ENCODE peak calls at places on chromosomes 12 and 14, in nine cellular contexts. One of them, this sample, is unnamed.
A peak's percentile ranks its signal among the peaks of the same experiment; 100 is the strongest.

GRCh38 chr14:58713677-58714076 is 75.9 kb downstream of the DACT1 start:
- DNase-seq in activated T-helper 1 cell treated with Interleukin-2 at 50 U/mL for 16 hours: no peak
- DNase-seq in lower leg skin: no peak
- DNase-seq in mesenteric fat pad: no peak
- DNase-seq in GM06990: no peak
- DNase-seq in central memory CD8-positive, alpha-beta T cell: no peak
- DNase-seq in Panc1: no peak
- DNase-seq in activated T-cell treated with anti-CD3 and anti-CD28 coated beads, Interleukin-2, amount 50 U/mL, for 72 hours: no peak
- DNase-seq in HTR-8/SVneo: no peak
- DNase-seq in this sample: no peak

GRCh38 chr14:45128963-45129629 is 5.2 kb downstream of the FKBP3 start:
- DNase-seq in activated T-helper 1 cell treated with Interleukin-2 at 50 U/mL for 16 hours: no peak
- DNase-seq in lower leg skin: no peak
- DNase-seq in mesenteric fat pad: no peak
- DNase-seq in GM06990: no peak
- DNase-seq in central memory CD8-positive, alpha-beta T cell: no peak
- DNase-seq in Panc1: no peak
- DNase-seq in activated T-cell treated with anti-CD3 and anti-CD28 coated beads, Interleukin-2, amount 50 U/mL, for 72 hours: no peak
- DNase-seq in HTR-8/SVneo: no peak
- DNase-seq in this sample: no peak

GRCh38 chr14:99177046-99177655 is 94.8 kb downstream of the BCL11B start:
- DNase-seq in activated T-helper 1 cell treated with Interleukin-2 at 50 U/mL for 16 hours: no peak
- DNase-seq in lower leg skin: peak; percentile 59
- DNase-seq in mesenteric fat pad: peak; percentile 64
- DNase-seq in GM06990: no peak
- DNase-seq in central memory CD8-positive, alpha-beta T cell: no peak
- DNase-seq in Panc1: no peak
- DNase-seq in activated T-cell treated with anti-CD3 and anti-CD28 coated beads, Interleukin-2, amount 50 U/mL, for 72 hours: no peak
- DNase-seq in HTR-8/SVneo: no peak
- DNase-seq in this sample: no peak

GRCh38 chr12:6946033-6946919 is 2.5 kb downstream of the C12orf57 start:
- DNase-seq in activated T-helper 1 cell treated with Interleukin-2 at 50 U/mL for 16 hours: peak; percentile 51
- DNase-seq in lower leg skin: peak; percentile 92
- DNase-seq in mesenteric fat pad: no peak
- DNase-seq in GM06990: peak; percentile 87
- DNase-seq in central memory CD8-positive, alpha-beta T cell: no peak
- DNase-seq in Panc1: no peak
- DNase-seq in activated T-cell treated with anti-CD3 and anti-CD28 coated beads, Interleukin-2, amount 50 U/mL, for 72 hours: peak; percentile 62
- DNase-seq in HTR-8/SVneo: no peak
- DNase-seq in this sample: no peak

GRCh38 chr12:104155711-104156555 is 17.9 kb upstream of the NFYB start:
- DNase-seq in activated T-helper 1 cell treated with Interleukin-2 at 50 U/mL for 16 hours: no peak
- DNase-seq in lower leg skin: no peak
- DNase-seq in mesenteric fat pad: no peak
- DNase-seq in GM06990: no peak
- DNase-seq in central memory CD8-positive, alpha-beta T cell: no peak
- DNase-seq in Panc1: no peak
- DNase-seq in activated T-cell treated with anti-CD3 and anti-CD28 coated beads, Interleukin-2, amount 50 U/mL, for 72 hours: no peak
- DNase-seq in HTR-8/SVneo: no peak
- DNase-seq in this sample: no peak

GRCh38 chr14:105857816-105858675 is 331.7 kb downstream of the TMEM121 start:
- DNase-seq in activated T-helper 1 cell treated with Interleukin-2 at 50 U/mL for 16 hours: no peak
- DNase-seq in lower leg skin: peak; percentile 78
- DNase-seq in mesenteric fat pad: peak; percentile 79
- DNase-seq in GM06990: no peak
- DNase-seq in central memory CD8-positive, alpha-beta T cell: peak; percentile 36
- DNase-seq in Panc1: no peak
- DNase-seq in activated T-cell treated with anti-CD3 and anti-CD28 coated beads, Interleukin-2, amount 50 U/mL, for 72 hours: no peak
- DNase-seq in HTR-8/SVneo: no peak
- DNase-seq in this sample: no peak

GRCh38 chr12:19200261-19200660 is 70.7 kb downstream of the PLEKHA5 start:
- DNase-seq in activated T-helper 1 cell treated with Interleukin-2 at 50 U/mL for 16 hours: no peak
- DNase-seq in lower leg skin: no peak
- DNase-seq in mesenteric fat pad: no peak
- DNase-seq in GM06990: no peak
- DNase-seq in central memory CD8-positive, alpha-beta T cell: no peak
- DNase-seq in Panc1: no peak
- DNase-seq in activated T-cell treated with anti-CD3 and anti-CD28 coated beads, Interleukin-2, amount 50 U/mL, for 72 hours: no peak
- DNase-seq in HTR-8/SVneo: no peak
- DNase-seq in this sample: no peak

GRCh38 chr12:113002155-113002554 is 23.8 kb downstream of the OAS2 start:
- DNase-seq in activated T-helper 1 cell treated with Interleukin-2 at 50 U/mL for 16 hours: no peak
- DNase-seq in lower leg skin: no peak
- DNase-seq in mesenteric fat pad: no peak
- DNase-seq in GM06990: no peak
- DNase-seq in central memory CD8-positive, alpha-beta T cell: no peak
- DNase-seq in Panc1: no peak
- DNase-seq in activated T-cell treated with anti-CD3 and anti-CD28 coated beads, Interleukin-2, amount 50 U/mL, for 72 hours: no peak
- DNase-seq in HTR-8/SVneo: no peak
- DNase-seq in this sample: no peak

GRCh38 chr14:33799705-33800269 is 151.1 kb downstream of the EGLN3 start:
- DNase-seq in activated T-helper 1 cell treated with Interleukin-2 at 50 U/mL for 16 hours: no peak
- DNase-seq in lower leg skin: no peak
- DNase-seq in mesenteric fat pad: no peak
- DNase-seq in GM06990: no peak
- DNase-seq in central memory CD8-positive, alpha-beta T cell: no peak
- DNase-seq in Panc1: no peak
- DNase-seq in activated T-cell treated with anti-CD3 and anti-CD28 coated beads, Interleukin-2, amount 50 U/mL, for 72 hours: no peak
- DNase-seq in HTR-8/SVneo: no peak
- DNase-seq in this sample: no peak

GRCh38 chr12:132488127-132489077 is 1.5 kb upstream of the FBRSL1 start:
- DNase-seq in activated T-helper 1 cell treated with Interleukin-2 at 50 U/mL for 16 hours: peak; percentile 41
- DNase-seq in lower leg skin: no peak
- DNase-seq in mesenteric fat pad: no peak
- DNase-seq in GM06990: no peak
- DNase-seq in central memory CD8-positive, alpha-beta T cell: no peak
- DNase-seq in Panc1: no peak
- DNase-seq in activated T-cell treated with anti-CD3 and anti-CD28 coated beads, Interleukin-2, amount 50 U/mL, for 72 hours: no peak
- DNase-seq in HTR-8/SVneo: no peak
- DNase-seq in this sample: no peak

GRCh38 chr14:100440758-100441203 is 117.6 kb downstream of the SLC25A47 start:
- DNase-seq in activated T-helper 1 cell treated with Interleukin-2 at 50 U/mL for 16 hours: no peak
- DNase-seq in lower leg skin: peak; percentile 32
- DNase-seq in mesenteric fat pad: peak; percentile 72
- DNase-seq in GM06990: no peak
- DNase-seq in central memory CD8-positive, alpha-beta T cell: no peak
- DNase-seq in Panc1: no peak
- DNase-seq in activated T-cell treated with anti-CD3 and anti-CD28 coated beads, Interleukin-2, amount 50 U/mL, for 72 hours: no peak
- DNase-seq in HTR-8/SVneo: no peak
- DNase-seq in this sample: no peak

GRCh38 chr12:22656376-22656775 is 31.4 kb downstream of the ETNK1 start:
- DNase-seq in activated T-helper 1 cell treated with Interleukin-2 at 50 U/mL for 16 hours: no peak
- DNase-seq in lower leg skin: no peak
- DNase-seq in mesenteric fat pad: no peak
- DNase-seq in GM06990: no peak
- DNase-seq in central memory CD8-positive, alpha-beta T cell: no peak
- DNase-seq in Panc1: no peak
- DNase-seq in activated T-cell treated with anti-CD3 and anti-CD28 coated beads, Interleukin-2, amount 50 U/mL, for 72 hours: no peak
- DNase-seq in HTR-8/SVneo: no peak
- DNase-seq in this sample: no peak

GRCh38 chr12:96208346-96208745 is 14.2 kb downstream of the ELK3 start:
- DNase-seq in activated T-helper 1 cell treated with Interleukin-2 at 50 U/mL for 16 hours: no peak
- DNase-seq in lower leg skin: no peak
- DNase-seq in mesenteric fat pad: no peak
- DNase-seq in GM06990: no peak
- DNase-seq in central memory CD8-positive, alpha-beta T cell: no peak
- DNase-seq in Panc1: no peak
- DNase-seq in activated T-cell treated with anti-CD3 and anti-CD28 coated beads, Interleukin-2, amount 50 U/mL, for 72 hours: no peak
- DNase-seq in HTR-8/SVneo: no peak
- DNase-seq in this sample: no peak

GRCh38 chr14:32307881-32308582 is 21.1 kb upstream of the AKAP6 start:
- DNase-seq in activated T-helper 1 cell treated with Interleukin-2 at 50 U/mL for 16 hours: no peak
- DNase-seq in lower leg skin: no peak
- DNase-seq in mesenteric fat pad: no peak
- DNase-seq in GM06990: no peak
- DNase-seq in central memory CD8-positive, alpha-beta T cell: no peak
- DNase-seq in Panc1: no peak
- DNase-seq in activated T-cell treated with anti-CD3 and anti-CD28 coated beads, Interleukin-2, amount 50 U/mL, for 72 hours: no peak
- DNase-seq in HTR-8/SVneo: no peak
- DNase-seq in this sample: no peak

GRCh38 chr12:108312885-108313203 is 26.3 kb downstream of the CMKLR1 start:
- DNase-seq in activated T-helper 1 cell treated with Interleukin-2 at 50 U/mL for 16 hours: no peak
- DNase-seq in lower leg skin: no peak
- DNase-seq in mesenteric fat pad: no peak
- DNase-seq in GM06990: no peak
- DNase-seq in central memory CD8-positive, alpha-beta T cell: no peak
- DNase-seq in Panc1: no peak
- DNase-seq in activated T-cell treated with anti-CD3 and anti-CD28 coated beads, Interleukin-2, amount 50 U/mL, for 72 hours: no peak
- DNase-seq in HTR-8/SVneo: peak; percentile 21
- DNase-seq in this sample: peak; percentile 21

GRCh38 chr12:65324056-65324455 is 45.6 kb downstream of the MSRB3 start:
- DNase-seq in activated T-helper 1 cell treated with Interleukin-2 at 50 U/mL for 16 hours: no peak
- DNase-seq in lower leg skin: no peak
- DNase-seq in mesenteric fat pad: no peak
- DNase-seq in GM06990: no peak
- DNase-seq in central memory CD8-positive, alpha-beta T cell: no peak
- DNase-seq in Panc1: no peak
- DNase-seq in activated T-cell treated with anti-CD3 and anti-CD28 coated beads, Interleukin-2, amount 50 U/mL, for 72 hours: no peak
- DNase-seq in HTR-8/SVneo: no peak
- DNase-seq in this sample: no peak

GRCh38 chr14:85817430-85817829 is 287.5 kb downstream of the FLRT2 start:
- DNase-seq in activated T-helper 1 cell treated with Interleukin-2 at 50 U/mL for 16 hours: no peak
- DNase-seq in lower leg skin: no peak
- DNase-seq in mesenteric fat pad: no peak
- DNase-seq in GM06990: no peak
- DNase-seq in central memory CD8-positive, alpha-beta T cell: no peak
- DNase-seq in Panc1: no peak
- DNase-seq in activated T-cell treated with anti-CD3 and anti-CD28 coated beads, Interleukin-2, amount 50 U/mL, for 72 hours: no peak
- DNase-seq in HTR-8/SVneo: no peak
- DNase-seq in this sample: no peak

GRCh38 chr12:26434299-26434915 is 239.0 kb downstream of the SSPN start:
- DNase-seq in activated T-helper 1 cell treated with Interleukin-2 at 50 U/mL for 16 hours: no peak
- DNase-seq in lower leg skin: no peak
- DNase-seq in mesenteric fat pad: no peak
- DNase-seq in GM06990: no peak
- DNase-seq in central memory CD8-positive, alpha-beta T cell: no peak
- DNase-seq in Panc1: peak; percentile 68
- DNase-seq in activated T-cell treated with anti-CD3 and anti-CD28 coated beads, Interleukin-2, amount 50 U/mL, for 72 hours: peak; percentile 6
- DNase-seq in HTR-8/SVneo: peak; percentile 64
- DNase-seq in this sample: peak; percentile 55

GRCh38 chr12:78035913-78036658 is 205.4 kb downstream of the NAV3 start:
- DNase-seq in activated T-helper 1 cell treated with Interleukin-2 at 50 U/mL for 16 hours: no peak
- DNase-seq in lower leg skin: no peak
- DNase-seq in mesenteric fat pad: no peak
- DNase-seq in GM06990: no peak
- DNase-seq in central memory CD8-positive, alpha-beta T cell: no peak
- DNase-seq in Panc1: no peak
- DNase-seq in activated T-cell treated with anti-CD3 and anti-CD28 coated beads, Interleukin-2, amount 50 U/mL, for 72 hours: no peak
- DNase-seq in HTR-8/SVneo: no peak
- DNase-seq in this sample: no peak

GRCh38 chr14:47442206-47442605 is 233.2 kb downstream of the MDGA2 start:
- DNase-seq in activated T-helper 1 cell treated with Interleukin-2 at 50 U/mL for 16 hours: no peak
- DNase-seq in lower leg skin: no peak
- DNase-seq in mesenteric fat pad: no peak
- DNase-seq in GM06990: no peak
- DNase-seq in central memory CD8-positive, alpha-beta T cell: no peak
- DNase-seq in Panc1: no peak
- DNase-seq in activated T-cell treated with anti-CD3 and anti-CD28 coated beads, Interleukin-2, amount 50 U/mL, for 72 hours: no peak
- DNase-seq in HTR-8/SVneo: peak; percentile 18
- DNase-seq in this sample: peak; percentile 61

GRCh38 chr12:12705833-12706520 is 10.0 kb upstream of the GPR19 start:
- DNase-seq in activated T-helper 1 cell treated with Interleukin-2 at 50 U/mL for 16 hours: peak; percentile 66
- DNase-seq in lower leg skin: peak; percentile 85
- DNase-seq in mesenteric fat pad: no peak
- DNase-seq in GM06990: no peak
- DNase-seq in central memory CD8-positive, alpha-beta T cell: peak; percentile 68
- DNase-seq in Panc1: no peak
- DNase-seq in activated T-cell treated with anti-CD3 and anti-CD28 coated beads, Interleukin-2, amount 50 U/mL, for 72 hours: peak; percentile 84
- DNase-seq in HTR-8/SVneo: no peak
- DNase-seq in this sample: no peak

GRCh38 chr12:111228916-111229666 is 139.8 kb downstream of the PHETA1 start:
- DNase-seq in activated T-helper 1 cell treated with Interleukin-2 at 50 U/mL for 16 hours: no peak
- DNase-seq in lower leg skin: no peak
- DNase-seq in mesenteric fat pad: no peak
- DNase-seq in GM06990: no peak
- DNase-seq in central memory CD8-positive, alpha-beta T cell: no peak
- DNase-seq in Panc1: no peak
- DNase-seq in activated T-cell treated with anti-CD3 and anti-CD28 coated beads, Interleukin-2, amount 50 U/mL, for 72 hours: no peak
- DNase-seq in HTR-8/SVneo: no peak
- DNase-seq in this sample: no peak

GRCh38 chr14:38110258-38110657 is 97.4 kb upstream of the SSTR1 start:
- DNase-seq in activated T-helper 1 cell treated with Interleukin-2 at 50 U/mL for 16 hours: no peak
- DNase-seq in lower leg skin: no peak
- DNase-seq in mesenteric fat pad: no peak
- DNase-seq in GM06990: no peak
- DNase-seq in central memory CD8-positive, alpha-beta T cell: no peak
- DNase-seq in Panc1: no peak
- DNase-seq in activated T-cell treated with anti-CD3 and anti-CD28 coated beads, Interleukin-2, amount 50 U/mL, for 72 hours: no peak
- DNase-seq in HTR-8/SVneo: no peak
- DNase-seq in this sample: no peak

GRCh38 chr14:27557445-27557844 is 959.6 kb upstream of the NOVA1 start:
- DNase-seq in activated T-helper 1 cell treated with Interleukin-2 at 50 U/mL for 16 hours: no peak
- DNase-seq in lower leg skin: no peak
- DNase-seq in mesenteric fat pad: no peak
- DNase-seq in GM06990: no peak
- DNase-seq in central memory CD8-positive, alpha-beta T cell: no peak
- DNase-seq in Panc1: no peak
- DNase-seq in activated T-cell treated with anti-CD3 and anti-CD28 coated beads, Interleukin-2, amount 50 U/mL, for 72 hours: no peak
- DNase-seq in HTR-8/SVneo: no peak
- DNase-seq in this sample: no peak

GRCh38 chr12:102564026-102564425 is 83.7 kb upstream of the IGF1 start:
- DNase-seq in activated T-helper 1 cell treated with Interleukin-2 at 50 U/mL for 16 hours: no peak
- DNase-seq in lower leg skin: no peak
- DNase-seq in mesenteric fat pad: no peak
- DNase-seq in GM06990: no peak
- DNase-seq in central memory CD8-positive, alpha-beta T cell: no peak
- DNase-seq in Panc1: no peak
- DNase-seq in activated T-cell treated with anti-CD3 and anti-CD28 coated beads, Interleukin-2, amount 50 U/mL, for 72 hours: no peak
- DNase-seq in HTR-8/SVneo: no peak
- DNase-seq in this sample: no peak

GRCh38 chr12:38639625-38640024 is 265.8 kb downstream of the CPNE8 start:
- DNase-seq in activated T-helper 1 cell treated with Interleukin-2 at 50 U/mL for 16 hours: no peak
- DNase-seq in lower leg skin: no peak
- DNase-seq in mesenteric fat pad: no peak
- DNase-seq in GM06990: no peak
- DNase-seq in central memory CD8-positive, alpha-beta T cell: no peak
- DNase-seq in Panc1: no peak
- DNase-seq in activated T-cell treated with anti-CD3 and anti-CD28 coated beads, Interleukin-2, amount 50 U/mL, for 72 hours: no peak
- DNase-seq in HTR-8/SVneo: no peak
- DNase-seq in this sample: no peak

GRCh38 chr14:73452341-73453191 is 5.8 kb downstream of the NUMB start:
- DNase-seq in activated T-helper 1 cell treated with Interleukin-2 at 50 U/mL for 16 hours: no peak
- DNase-seq in lower leg skin: no peak
- DNase-seq in mesenteric fat pad: no peak
- DNase-seq in GM06990: no peak
- DNase-seq in central memory CD8-positive, alpha-beta T cell: no peak
- DNase-seq in Panc1: no peak
- DNase-seq in activated T-cell treated with anti-CD3 and anti-CD28 coated beads, Interleukin-2, amount 50 U/mL, for 72 hours: no peak
- DNase-seq in HTR-8/SVneo: peak; percentile 85
- DNase-seq in this sample: peak; percentile 50

GRCh38 chr14:76305474-76305826 is 70.5 kb upstream of the ESRRB start:
- DNase-seq in activated T-helper 1 cell treated with Interleukin-2 at 50 U/mL for 16 hours: no peak
- DNase-seq in lower leg skin: peak; percentile 67
- DNase-seq in mesenteric fat pad: no peak
- DNase-seq in GM06990: no peak
- DNase-seq in central memory CD8-positive, alpha-beta T cell: no peak
- DNase-seq in Panc1: no peak
- DNase-seq in activated T-cell treated with anti-CD3 and anti-CD28 coated beads, Interleukin-2, amount 50 U/mL, for 72 hours: no peak
- DNase-seq in HTR-8/SVneo: no peak
- DNase-seq in this sample: no peak

GRCh38 chr14:32542507-32542906 is 213.4 kb downstream of the AKAP6 start:
- DNase-seq in activated T-helper 1 cell treated with Interleukin-2 at 50 U/mL for 16 hours: no peak
- DNase-seq in lower leg skin: no peak
- DNase-seq in mesenteric fat pad: no peak
- DNase-seq in GM06990: no peak
- DNase-seq in central memory CD8-positive, alpha-beta T cell: no peak
- DNase-seq in Panc1: no peak
- DNase-seq in activated T-cell treated with anti-CD3 and anti-CD28 coated beads, Interleukin-2, amount 50 U/mL, for 72 hours: no peak
- DNase-seq in HTR-8/SVneo: no peak
- DNase-seq in this sample: no peak

GRCh38 chr12:117671734-117672133 is 297.1 kb downstream of the KSR2 start:
- DNase-seq in activated T-helper 1 cell treated with Interleukin-2 at 50 U/mL for 16 hours: no peak
- DNase-seq in lower leg skin: no peak
- DNase-seq in mesenteric fat pad: peak; percentile 82
- DNase-seq in GM06990: no peak
- DNase-seq in central memory CD8-positive, alpha-beta T cell: no peak
- DNase-seq in Panc1: no peak
- DNase-seq in activated T-cell treated with anti-CD3 and anti-CD28 coated beads, Interleukin-2, amount 50 U/mL, for 72 hours: peak; percentile 1
- DNase-seq in HTR-8/SVneo: no peak
- DNase-seq in this sample: peak; percentile 5

GRCh38 chr14:20190596-20190995 is at the start of gene OR11G2:
- DNase-seq in activated T-helper 1 cell treated with Interleukin-2 at 50 U/mL for 16 hours: no peak
- DNase-seq in lower leg skin: no peak
- DNase-seq in mesenteric fat pad: no peak
- DNase-seq in GM06990: no peak
- DNase-seq in central memory CD8-positive, alpha-beta T cell: no peak
- DNase-seq in Panc1: no peak
- DNase-seq in activated T-cell treated with anti-CD3 and anti-CD28 coated beads, Interleukin-2, amount 50 U/mL, for 72 hours: no peak
- DNase-seq in HTR-8/SVneo: no peak
- DNase-seq in this sample: no peak